ENCODE peak calls at places on chromosomes 12 and 14, in five cellular contexts. One of them, this sample, is unnamed.

GRCh38 chr14:103121846-103122577 is 1.2 kb upstream of the TNFAIP2 start:
- DNase-seq in AG09309: no peak
- DNase-seq in dorsolateral prefrontal cortex: no peak
- DNase-seq in left ventricle myocardium superior: peak
- DNase-seq in neural crest cell: no peak
- DNase-seq in this sample: no peak

GRCh38 chr12:31874961-31875608 is 84.1 kb upstream of the RESF1 start:
- DNase-seq in AG09309: peak
- DNase-seq in dorsolateral prefrontal cortex: no peak
- DNase-seq in left ventricle myocardium superior: peak
- DNase-seq in neural crest cell: no peak
- DNase-seq in this sample: peak

GRCh38 chr12:131189781-131190180 is 236.1 kb downstream of the ADGRD1 start:
- DNase-seq in AG09309: no peak
- DNase-seq in dorsolateral prefrontal cortex: no peak
- DNase-seq in left ventricle myocardium superior: no peak
- DNase-seq in neural crest cell: no peak
- DNase-seq in this sample: no peak

GRCh38 chr12:94954029-94954685 is 49.3 kb downstream of the NDUFA12 start:
- DNase-seq in AG09309: peak
- DNase-seq in dorsolateral prefrontal cortex: no peak
- DNase-seq in left ventricle myocardium superior: no peak
- DNase-seq in neural crest cell: no peak
- DNase-seq in this sample: peak

GRCh38 chr12:2439332-2440100 is 355.3 kb upstream of the FKBP4 start:
- DNase-seq in AG09309: no peak
- DNase-seq in dorsolateral prefrontal cortex: no peak
- DNase-seq in left ventricle myocardium superior: peak
- DNase-seq in neural crest cell: no peak
- DNase-seq in this sample: no peak

GRCh38 chr12:132774159-132774558 is 12.5 kb upstream of the ANKLE2 start:
- DNase-seq in AG09309: no peak
- DNase-seq in dorsolateral prefrontal cortex: no peak
- DNase-seq in left ventricle myocardium superior: no peak
- DNase-seq in neural crest cell: no peak
- DNase-seq in this sample: no peak

GRCh38 chr12:20507061-20507460 is 138.7 kb downstream of the PDE3A start:
- DNase-seq in AG09309: no peak
- DNase-seq in dorsolateral prefrontal cortex: no peak
- DNase-seq in left ventricle myocardium superior: no peak
- DNase-seq in neural crest cell: no peak
- DNase-seq in this sample: no peak

GRCh38 chr12:26214121-26214520 is 18.7 kb downstream of the SSPN start:
- DNase-seq in AG09309: no peak
- DNase-seq in dorsolateral prefrontal cortex: no peak
- DNase-seq in left ventricle myocardium superior: no peak
- DNase-seq in neural crest cell: no peak
- DNase-seq in this sample: no peak

GRCh38 chr12:67774983-67775587 is 126.5 kb downstream of the DYRK2 start:
- DNase-seq in AG09309: no peak
- DNase-seq in dorsolateral prefrontal cortex: no peak
- DNase-seq in left ventricle myocardium superior: no peak
- DNase-seq in neural crest cell: no peak
- DNase-seq in this sample: peak

GRCh38 chr12:52907092-52907810 is 2.4 kb upstream of the KRT8 start:
- DNase-seq in AG09309: no peak
- DNase-seq in dorsolateral prefrontal cortex: no peak
- DNase-seq in left ventricle myocardium superior: peak
- DNase-seq in neural crest cell: no peak
- DNase-seq in this sample: no peak

GRCh38 chr12:123963829-123964228 is 8.8 kb downstream of the CCDC92 start:
- DNase-seq in AG09309: no peak
- DNase-seq in dorsolateral prefrontal cortex: no peak
- DNase-seq in left ventricle myocardium superior: no peak
- DNase-seq in neural crest cell: no peak
- DNase-seq in this sample: no peak